ENCODE peak calls at places on chromosomes 12 and 14, in nine cellular contexts. W is activated T-helper 1 cell treated with anti-CD3 and anti-CD28 coated beads, Interleukin-2, amount 50 U/mL, for 16 hours; E is NCI-H510A; B is kidney; M is gastrocnemius medialis; J is left cardiac atrium; P is NCI-H1436 treated with DMSO at 0.1 percent for 48 hours; V is AG10803; U is stimulated activated CD4-positive, alpha-beta T cell treated with anti-CD3 and anti-CD28 coated beads, TNF-alpha, amount 100 ng/mL, for 4 hours. O is an unnamed sample.

GRCh38 chr12:79451365-79451764 is 239.4 kb downstream of the PAWR start:
- DNase-seq in W (no peak), E (no peak), B (no peak), M (no peak), J (no peak), P (no peak), V (peak), U (no peak), O (peak)

GRCh38 chr14:77151245-77151644 is 9.7 kb upstream of the ZDHHC22 start:
- DNase-seq in W (no peak), E (no peak), B (no peak), M (no peak), J (no peak), P (no peak), V (no peak), U (no peak), O (peak)

GRCh38 chr12:82486524-82487235 is 128.4 kb downstream of the METTL25 start:
- DNase-seq in W (no peak), E (no peak), B (no peak), M (no peak), J (no peak), P (no peak), V (peak), U (no peak), O (no peak)

GRCh38 chr12:113788020-113788856 is 177.9 kb downstream of the RBM19 start:
- DNase-seq in W (no peak), E (no peak), B (no peak), M (no peak), J (no peak), P (no peak), V (peak), U (no peak), O (no peak)

GRCh38 chr12:51941011-51941561 is 10.4 kb upstream of the ACVR1B start:
- DNase-seq in W (no peak), E (peak), B (no peak), M (no peak), J (no peak), P (no peak), V (peak), U (no peak), O (no peak)

GRCh38 chr14:58690801-58691516 is 53.2 kb downstream of the DACT1 start:
- DNase-seq in W (no peak), E (peak), B (no peak), M (no peak), J (no peak), P (no peak), V (no peak), U (no peak), O (no peak)

GRCh38 chr14:68401320-68401719 is 391.5 kb downstream of the ZFP36L1 start:
- DNase-seq in W (no peak), E (no peak), B (no peak), M (no peak), J (no peak), P (no peak), V (peak), U (no peak), O (no peak)

GRCh38 chr12:71551529-71551928 is 111.9 kb downstream of the LGR5 start:
- DNase-seq in W (no peak), E (no peak), B (no peak), M (no peak), J (no peak), P (no peak), V (peak), U (no peak), O (no peak)

GRCh38 chr12:76383988-76384387 is 35.8 kb upstream of the BBS10 start:
- DNase-seq in W (no peak), E (no peak), B (no peak), M (no peak), J (no peak), P (no peak), V (no peak), U (no peak), O (no peak)

GRCh38 chr14:93952829-93953228 is 23.5 kb downstream of the ASB2 start:
- DNase-seq in W (no peak), E (no peak), B (no peak), M (no peak), J (no peak), P (no peak), V (no peak), U (no peak), O (peak)

GRCh38 chr14:92649934-92650545 is 98.4 kb downstream of the LGMN start:
- DNase-seq in W (no peak), E (no peak), B (peak), M (peak), J (peak), P (no peak), V (peak), U (no peak), O (no peak)

GRCh38 chr12:59808317-59808910 is 212.6 kb downstream of the SLC16A7 start:
- DNase-seq in W (no peak), E (no peak), B (no peak), M (no peak), J (no peak), P (no peak), V (peak), U (peak), O (peak)

GRCh38 chr12:107319536-107320030 is 226.2 kb upstream of the CRY1 start:
- DNase-seq in W (no peak), E (no peak), B (no peak), M (no peak), J (no peak), P (no peak), V (no peak), U (no peak), O (no peak)

GRCh38 chr14:100440207-100440631 is 117.1 kb downstream of the SLC25A47 start:
- DNase-seq in W (no peak), E (no peak), B (peak), M (peak), J (peak), P (peak), V (peak), U (peak), O (peak)

GRCh38 chr14:28677381-28677780 is 89.2 kb upstream of the FOXG1 start:
- DNase-seq in W (no peak), E (no peak), B (no peak), M (no peak), J (no peak), P (no peak), V (no peak), U (no peak), O (no peak)

GRCh38 chr14:51609251-51609986 is 42.3 kb upstream of the FRMD6 start:
- DNase-seq in W (no peak), E (no peak), B (no peak), M (no peak), J (no peak), P (no peak), V (peak), U (no peak), O (no peak)

GRCh38 chr14:84090837-84091236 is 1439.1 kb upstream of the FLRT2 start:
- DNase-seq in W (no peak), E (no peak), B (peak), M (no peak), J (no peak), P (no peak), V (no peak), U (no peak), O (no peak)

GRCh38 chr14:89533761-89534160 is 116.7 kb upstream of the FOXN3 start:
- DNase-seq in W (no peak), E (no peak), B (no peak), M (no peak), J (no peak), P (no peak), V (no peak), U (no peak), O (no peak)

GRCh38 chr14:95039993-95040348 is 117.4 kb downstream of the DICER1 start:
- DNase-seq in W (no peak), E (no peak), B (no peak), M (no peak), J (no peak), P (no peak), V (no peak), U (no peak), O (no peak)

GRCh38 chr14:81169711-81170103 is 51.1 kb downstream of the GTF2A1 start:
- DNase-seq in W (no peak), E (no peak), B (peak), M (peak), J (peak), P (no peak), V (peak), U (no peak), O (peak)

GRCh38 chr12:54521291-54522062 is 23.9 kb downstream of the NCKAP1L start:
- DNase-seq in W (no peak), E (no peak), B (no peak), M (no peak), J (no peak), P (no peak), V (no peak), U (no peak), O (no peak)

GRCh38 chr12:116318738-116319050 is 41.2 kb upstream of the MED13L start:
- DNase-seq in W (no peak), E (no peak), B (no peak), M (peak), J (no peak), P (no peak), V (no peak), U (no peak), O (no peak)

GRCh38 chr12:82708507-82708906 is 21.8 kb downstream of the TMTC2 start:
- DNase-seq in W (no peak), E (no peak), B (no peak), M (no peak), J (peak), P (no peak), V (peak), U (no peak), O (no peak)

GRCh38 chr14:39446131-39446744 is 14.0 kb upstream of the FBXO33 start:
- DNase-seq in W (no peak), E (no peak), B (no peak), M (no peak), J (no peak), P (no peak), V (no peak), U (no peak), O (no peak)

GRCh38 chr14:63245893-63246292 is 41.6 kb downstream of the RHOJ start:
- DNase-seq in W (no peak), E (no peak), B (no peak), M (no peak), J (no peak), P (no peak), V (no peak), U (no peak), O (no peak)

GRCh38 chr12:70757830-70758493 is 120.7 kb upstream of the PTPRB start:
- DNase-seq in W (no peak), E (no peak), B (no peak), M (no peak), J (no peak), P (no peak), V (no peak), U (no peak), O (no peak)

GRCh38 chr12:66232258-66232657 is 43.2 kb downstream of the IRAK3 start:
- DNase-seq in W (no peak), E (peak), B (no peak), M (no peak), J (no peak), P (no peak), V (no peak), U (no peak), O (peak)

GRCh38 chr12:18146375-18146774 is 56.4 kb upstream of the RERGL start:
- DNase-seq in W (no peak), E (no peak), B (no peak), M (no peak), J (no peak), P (no peak), V (no peak), U (no peak), O (no peak)

GRCh38 chr14:84390010-84390409 is 1139.9 kb upstream of the FLRT2 start:
- DNase-seq in W (no peak), E (no peak), B (no peak), M (no peak), J (no peak), P (no peak), V (no peak), U (no peak), O (no peak)

GRCh38 chr12:69922999-69923398 is 98.0 kb downstream of the MYRFL start:
- DNase-seq in W (no peak), E (no peak), B (no peak), M (no peak), J (no peak), P (no peak), V (no peak), U (no peak), O (no peak)

GRCh38 chr12:69241444-69242092 is 2.2 kb downstream of the CPSF6 start:
- DNase-seq in W (no peak), E (no peak), B (no peak), M (no peak), J (no peak), P (no peak), V (no peak), U (no peak), O (no peak)

GRCh38 chr12:74816398-74817175 is 279.0 kb downstream of the ATXN7L3B start:
- DNase-seq in W (no peak), E (no peak), B (peak), M (no peak), J (no peak), P (no peak), V (no peak), U (no peak), O (no peak)

O was measured in RPMI8226.